ENCODE peak calls at places on chromosomes 7 and 10, in ten cellular contexts. J is kidney, B is dorsolateral prefrontal cortex, Q is type B pancreatic cell, U is MM.1S, O is progenitor cell of endocrine pancreas, N is K562, G is foreskin fibroblast, H is lower leg skin, D is spleen. P is an unnamed sample.

GRCh38 chr10:48251525-48252353 is 22.8 kb downstream of the FRMPD2 start:
- DNase-seq in J (peak; percentile 91), B (no peak), Q (peak; percentile 54), U (no peak), O (no peak), N (no peak), G (no peak), H (no peak), D (no peak), P (no peak)

GRCh38 chr10:21733710-21734109 is 199.7 kb downstream of the MLLT10 start:
- DNase-seq in J (no peak), B (no peak), Q (no peak), U (no peak), O (no peak), N (no peak), G (no peak), H (no peak), D (no peak), P (no peak)

GRCh38 chr10:103265712-103266329 is 11.1 kb upstream of the INA start:
- DNase-seq in J (no peak), B (no peak), Q (peak; percentile 77), U (no peak), O (peak; percentile 76), N (peak; percentile 21), G (peak; percentile 62), H (peak; percentile 34), D (no peak), P (peak; percentile 76)

GRCh38 chr7:40507166-40507565 is 372.4 kb downstream of the SUGCT start:
- DNase-seq in J (no peak), B (no peak), Q (no peak), U (peak; percentile 18), O (no peak), N (peak; percentile 9), G (no peak), H (no peak), D (no peak), P (no peak)

GRCh38 chr7:100711369-100711768 is 5.4 kb downstream of the POP7 start:
- DNase-seq in J (no peak), B (no peak), Q (no peak), U (no peak), O (no peak), N (no peak), G (no peak), H (no peak), D (no peak), P (no peak)

GRCh38 chr10:99665304-99665703 is 6.0 kb downstream of the ENTPD7 start:
- DNase-seq in J (no peak), B (no peak), Q (no peak), U (no peak), O (no peak), N (no peak), G (no peak), H (no peak), D (no peak), P (no peak)

GRCh38 chr7:106225856-106226255 is 58.9 kb downstream of the NAMPT start:
- DNase-seq in J (no peak), B (no peak), Q (no peak), U (no peak), O (no peak), N (no peak), G (no peak), H (no peak), D (no peak), P (no peak)

GRCh38 chr10:60490013-60490412 is 100.3 kb upstream of the ANK3 start:
- DNase-seq in J (no peak), B (no peak), Q (no peak), U (no peak), O (no peak), N (no peak), G (no peak), H (no peak), D (no peak), P (no peak)

GRCh38 chr7:11319491-11320274 is 346.0 kb downstream of the PHF14 start:
- DNase-seq in J (no peak), B (no peak), Q (no peak), U (no peak), O (no peak), N (no peak), G (no peak), H (no peak), D (no peak), P (no peak)

GRCh38 chr10:46033602-46034011 is 3.2 kb upstream of the NCOA4 start:
- DNase-seq in J (no peak), B (no peak), Q (no peak), U (no peak), O (no peak), N (no peak), G (peak; percentile 74), H (no peak), D (no peak), P (peak; percentile 25)

GRCh38 chr10:131311661-131312260 is at the start of gene TCERG1L:
- DNase-seq in J (peak; percentile 68), B (peak; percentile 30), Q (no peak), U (no peak), O (peak; percentile 66), N (no peak), G (no peak), H (no peak), D (peak; percentile 72), P (no peak)

GRCh38 chr10:120612756-120613155 is 155.7 kb downstream of the PLPP4 start:
- DNase-seq in J (no peak), B (no peak), Q (no peak), U (no peak), O (no peak), N (no peak), G (no peak), H (no peak), D (no peak), P (no peak)

GRCh38 chr10:120606051-120606764 is 149.2 kb downstream of the PLPP4 start:
- DNase-seq in J (no peak), B (no peak), Q (no peak), U (no peak), O (no peak), N (no peak), G (no peak), H (no peak), D (no peak), P (no peak)

GRCh38 chr10:120607710-120608703 is 151.0 kb downstream of the PLPP4 start:
- DNase-seq in J (no peak), B (no peak), Q (no peak), U (peak; percentile 73), O (no peak), N (no peak), G (no peak), H (no peak), D (no peak), P (no peak)

GRCh38 chr10:120601999-120602398 is 145.0 kb downstream of the PLPP4 start:
- DNase-seq in J (no peak), B (no peak), Q (no peak), U (no peak), O (no peak), N (no peak), G (no peak), H (no peak), D (no peak), P (no peak)

DNA sequence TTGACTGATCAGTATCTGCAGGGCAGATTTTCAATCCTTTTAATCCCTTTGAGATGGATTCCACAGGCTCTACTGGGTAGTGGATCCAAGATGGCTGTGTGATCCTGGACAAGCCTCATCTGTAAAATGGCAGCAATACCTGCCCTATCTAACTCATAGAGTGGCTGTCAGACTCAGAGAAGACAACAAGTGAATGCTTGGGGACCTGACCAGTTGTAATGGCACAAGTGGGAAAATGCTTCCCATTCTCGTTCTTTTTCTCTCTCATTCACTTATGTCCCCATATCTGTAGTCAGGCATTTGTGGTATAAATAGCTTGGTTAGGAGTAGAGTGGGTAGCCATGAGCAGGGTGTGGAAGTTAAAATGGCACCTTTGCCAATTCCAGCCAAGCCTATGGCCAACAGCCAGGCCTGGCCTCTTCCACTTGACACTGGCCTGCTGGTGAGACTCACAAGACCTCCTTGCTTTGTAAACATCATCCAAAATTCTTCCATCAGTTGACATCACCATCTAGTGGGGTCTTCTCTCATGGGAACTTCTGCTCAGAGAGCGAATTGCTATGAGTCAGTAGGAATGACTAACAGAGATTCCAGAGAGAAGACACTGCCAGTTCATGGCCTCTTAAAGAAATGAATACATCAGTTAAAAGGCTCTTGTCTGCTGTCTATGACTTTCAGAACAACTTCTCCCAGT is 150.1 kb downstream of the PLPP4 start:
- DNase-seq in J (no peak), B (no peak), Q (no peak), U (no peak), O (no peak), N (no peak), G (no peak), H (no peak), D (no peak), P (no peak)
- TF ChIP-seq CTCF in J (no peak), B (no peak), Q (no peak), U (no peak), O (no peak), N (no peak), G (no peak), H (no peak), D (no peak), P (no peak)

GRCh38 chr10:113933894-113934532 is 79.6 kb downstream of the NHLRC2 start:
- DNase-seq in J (no peak), B (no peak), Q (no peak), U (no peak), O (no peak), N (no peak), G (no peak), H (no peak), D (no peak), P (no peak)
- TF ChIP-seq CTCF in J (no peak), B (no peak), Q (no peak), U (no peak), O (no peak), N (no peak), G (no peak), H (no peak), D (no peak), P (no peak)

DNA sequence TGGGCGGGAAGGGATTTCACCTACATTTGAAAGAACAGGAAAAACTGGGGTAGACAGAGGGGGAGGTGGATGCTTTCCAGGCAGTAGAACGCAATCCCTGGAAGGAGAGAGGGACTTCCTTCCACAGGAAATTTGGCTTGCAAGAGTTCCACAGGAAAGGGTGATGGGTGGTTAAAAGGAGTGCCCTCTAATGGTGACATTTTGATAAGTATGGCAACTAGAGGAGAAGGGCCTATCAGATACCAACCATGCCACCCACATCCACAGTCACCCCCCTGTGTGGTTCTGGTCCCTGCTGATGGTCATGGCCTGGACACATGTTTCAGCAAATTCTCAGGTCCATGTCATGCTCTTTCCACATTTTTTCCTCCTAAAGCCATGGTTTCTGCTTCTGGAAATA is 27.1 kb upstream of the COL13A1 start:
- DNase-seq in J (no peak), B (no peak), Q (no peak), U (no peak), O (no peak), N (no peak), G (no peak), H (no peak), D (no peak), P (no peak)
- TF ChIP-seq CTCF in J (no peak), B (no peak), Q (no peak), U (no peak), O (no peak), N (no peak), G (no peak), H (no peak), D (no peak), P (no peak)

DNA sequence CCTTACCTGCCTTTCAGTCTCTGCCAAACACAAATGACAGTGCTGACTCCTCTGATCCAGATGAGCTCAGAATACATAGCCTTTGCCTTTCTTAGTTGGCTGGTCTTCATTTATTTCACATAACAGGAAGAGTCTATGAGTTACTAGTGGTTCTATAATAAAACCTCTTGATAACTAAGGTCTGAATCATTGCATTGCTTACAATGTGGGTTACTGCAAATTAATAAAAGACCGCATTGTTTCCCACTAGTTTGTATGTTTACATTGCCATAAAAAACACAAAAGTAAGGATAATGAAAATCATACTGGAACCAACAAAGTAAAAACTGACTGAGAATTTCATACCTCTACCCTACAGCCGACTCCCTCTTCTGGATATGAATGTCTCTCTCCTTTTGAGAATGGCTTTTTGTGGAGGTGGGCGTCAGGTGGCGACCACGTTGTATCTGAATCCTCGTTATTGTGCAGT is 62.0 kb upstream of the AKR1E2 start:
- DNase-seq in J (no peak), B (no peak), Q (no peak), U (no peak), O (no peak), N (no peak), G (peak; percentile 76), H (no peak), D (no peak), P (no peak)
- TF ChIP-seq CTCF in J (no peak), B (no peak), Q (no peak), U (no peak), O (no peak), N (no peak), G (peak; percentile 14), H (no peak), D (no peak), P (no peak)

P was measured in endothelial cell.